ENCODE peak calls at places on chromosomes 16 and 17, in five cellular contexts. W is IMR-90, Y is GM12864, P is astrocyte of the cerebellum, G is tibial nerve. X is an unnamed sample.
A peak's percentile ranks its signal among the peaks of the same experiment; 100 is the strongest.

GRCh38 chr16:28990375-28991040 is 5.7 kb downstream of the LAT start:
- DNase-seq in W (no peak), Y (no peak), P (no peak), G (no peak), X (no peak)

GRCh38 chr16:29645699-29646187 is 17.3 kb upstream of the SPN start:
- DNase-seq in W (no peak), Y (peak; percentile 88), P (no peak), G (no peak), X (no peak)

GRCh38 chr16:88504489-88505404 is 51.7 kb downstream of the ZFPM1 start:
- DNase-seq in W (no peak), Y (no peak), P (no peak), G (no peak), X (no peak)

GRCh38 chr16:84391151-84391873 is 23.0 kb downstream of the ATP2C2 start:
- DNase-seq in W (peak; percentile 46), Y (no peak), P (no peak), G (no peak), X (no peak)

GRCh38 chr17:1012823-1013728 is 16.1 kb downstream of the TIMM22 start:
- DNase-seq in W (no peak), Y (no peak), P (no peak), G (no peak), X (no peak)

GRCh38 chr16:4410335-4411075 is 5.9 kb downstream of the CORO7 start:
- DNase-seq in W (peak; percentile 98), Y (no peak), P (peak; percentile 94), G (no peak), X (no peak)

GRCh38 chr16:8798535-8799157 is 1.0 kb downstream of the PMM2 start:
- DNase-seq in W (no peak), Y (no peak), P (no peak), G (no peak), X (no peak)

GRCh38 chr17:65743313-65743665 is 181.8 kb upstream of the AXIN2 start:
- DNase-seq in W (peak; percentile 51), Y (no peak), P (no peak), G (no peak), X (no peak)

GRCh38 chr16:11836653-11837244 is 14.6 kb downstream of the RSL1D1 start:
- DNase-seq in W (peak; percentile 87), Y (no peak), P (peak; percentile 95), G (no peak), X (no peak)

GRCh38 chr16:84563316-84563715 is 54.6 kb downstream of the COTL1 start:
- DNase-seq in W (no peak), Y (no peak), P (no peak), G (no peak), X (no peak)

GRCh38 chr17:51765558-51766145 is 392.9 kb downstream of the CA10 start:
- DNase-seq in W (no peak), Y (no peak), P (no peak), G (no peak), X (no peak)

GRCh38 chr17:36149296-36149820 is 27.1 kb downstream of the TBC1D3B start:
- DNase-seq in W (peak; percentile 33), Y (no peak), P (peak; percentile 94), G (peak; percentile 28), X (no peak)

GRCh38 chr17:69478916-69479315 is 64.4 kb downstream of the MAP2K6 start:
- DNase-seq in W (no peak), Y (no peak), P (no peak), G (no peak), X (no peak)

GRCh38 chr16:65355706-65356105 is 233.8 kb upstream of the CDH11 start:
- DNase-seq in W (no peak), Y (no peak), P (no peak), G (no peak), X (no peak)

GRCh38 chr17:18139949-18140348 is 31.4 kb downstream of the MYO15A start:
- DNase-seq in W (peak; percentile 18), Y (no peak), P (no peak), G (no peak), X (no peak)

GRCh38 chr17:6574689-6575595 is 18.6 kb upstream of the PITPNM3 start:
- DNase-seq in W (peak; percentile 73), Y (peak; percentile 33), P (no peak), G (no peak), X (peak; percentile 63)

GRCh38 chr17:19812407-19812806 is 55.3 kb downstream of the ULK2 start:
- DNase-seq in W (peak; percentile 10), Y (no peak), P (no peak), G (no peak), X (no peak)

GRCh38 chr16:64826374-64826773 is 295.5 kb downstream of the CDH11 start:
- DNase-seq in W (peak; percentile 52), Y (no peak), P (no peak), G (no peak), X (no peak)

GRCh38 chr17:12040478-12040877 is 19.8 kb downstream of the MAP2K4 start:
- DNase-seq in W (peak; percentile 23), Y (no peak), P (no peak), G (no peak), X (no peak)

GRCh38 chr16:28321700-28322411 is 29.5 kb downstream of the SBK1 start:
- DNase-seq in W (peak; percentile 9), Y (no peak), P (no peak), G (no peak), X (no peak)

GRCh38 chr17:5584971-5585794 is 874 bp upstream of the NLRP1 start:
- DNase-seq in W (peak; percentile 89), Y (no peak), P (no peak), G (no peak), X (no peak)

GRCh38 chr17:45104029-45104428 is 28.3 kb downstream of the PLCD3 start:
- DNase-seq in W (no peak), Y (no peak), P (no peak), G (no peak), X (no peak)

DNA sequence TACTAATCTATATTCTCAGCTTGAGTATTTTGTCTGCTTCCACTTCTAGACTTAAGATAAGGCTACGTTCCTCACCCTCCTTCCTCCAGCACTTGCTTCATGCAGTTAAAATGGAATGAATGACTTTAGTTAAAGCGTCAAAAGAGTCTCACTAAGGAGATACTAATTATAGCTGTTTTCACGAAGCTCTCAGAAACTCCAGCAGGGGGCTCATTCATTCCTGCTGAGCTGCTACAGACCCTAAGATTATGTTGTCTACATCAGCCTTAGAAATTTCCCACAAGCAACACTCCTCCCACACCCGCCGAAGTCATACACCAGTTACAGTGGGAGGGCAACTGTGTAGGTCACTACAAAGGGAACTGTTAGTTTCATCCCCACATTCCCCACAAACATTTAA is 57.0 kb upstream of the KIFC3 start:
- DNase-seq in W (peak; percentile 34), Y (no peak), P (no peak), G (no peak), X (no peak)
- TF ChIP-seq CTCF in W (peak; percentile 38), Y (no peak), P (peak; percentile 31), G (no peak), X (peak; percentile 69)

GRCh38 chr17:56125830-56126819 is 27.1 kb upstream of the ANKFN1 start:
- DNase-seq in W (peak; percentile 74), Y (no peak), P (peak; percentile 81), G (no peak), X (no peak)
- TF ChIP-seq CTCF in W (peak; percentile 79), Y (peak; percentile 45), P (peak; percentile 80), G (no peak), X (peak; percentile 70)

DNA sequence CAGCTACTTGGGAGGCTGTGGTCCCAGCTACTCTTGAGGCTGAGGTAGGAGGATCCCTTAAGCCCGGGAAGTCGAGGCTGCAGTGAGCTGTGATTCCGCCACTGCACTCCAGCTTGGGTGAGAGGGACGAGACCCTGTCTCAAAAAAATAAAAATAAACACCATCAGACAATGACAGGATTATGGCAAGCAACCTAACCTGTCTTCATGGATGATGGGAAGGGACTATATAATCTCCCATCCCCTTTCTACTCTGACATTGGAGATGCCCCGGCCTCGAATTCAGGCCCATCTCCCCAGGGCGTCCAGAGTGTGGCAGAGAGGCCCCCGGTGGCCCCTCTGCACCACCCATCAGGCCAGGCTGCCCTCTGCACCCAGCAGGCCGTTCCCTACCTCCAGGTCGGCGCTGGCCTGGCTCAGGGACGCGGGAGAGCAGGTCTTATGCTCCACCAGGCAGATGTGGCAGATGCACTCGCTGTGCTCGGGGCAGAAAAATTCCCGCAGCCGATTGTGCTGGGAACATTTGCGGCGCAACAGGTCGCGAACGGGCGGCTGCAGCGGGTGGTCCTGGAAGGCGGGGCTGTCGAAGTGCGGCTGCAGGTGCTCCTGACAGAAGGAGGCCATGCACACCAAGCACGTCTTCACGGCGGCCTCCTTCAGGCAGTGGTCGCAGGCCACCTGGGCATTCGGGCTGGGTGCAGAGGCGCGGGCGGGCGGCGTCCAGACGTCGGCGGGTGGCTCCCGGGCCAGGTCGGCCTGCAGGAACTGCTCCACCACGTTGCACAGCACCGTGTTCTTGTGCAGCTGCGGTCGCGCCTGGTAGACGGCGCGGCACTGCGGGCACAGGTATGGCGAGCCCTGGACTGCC is 616 bp downstream of the TRIM25 start:
- DNase-seq in W (no peak), Y (no peak), P (no peak), G (no peak), X (no peak)
- TF ChIP-seq CTCF in W (no peak), Y (no peak), P (no peak), G (no peak), X (no peak)

GRCh38 chr17:81322271-81323082 is 27.4 kb upstream of the SLC38A10 start:
- DNase-seq in W (no peak), Y (no peak), P (no peak), G (no peak), X (no peak)
- TF ChIP-seq CTCF in W (peak; percentile 28), Y (peak; percentile 55), P (peak; percentile 19), G (no peak), X (peak; percentile 27)

GRCh38 chr16:67265834-67266233 is 13.5 kb upstream of the PLEKHG4 start:
- DNase-seq in W (no peak), Y (no peak), P (no peak), G (no peak), X (no peak)

GRCh38 chr16:67260426-67261063 is 11.8 kb downstream of the SLC9A5 start:
- DNase-seq in W (peak; percentile 72), Y (no peak), P (peak; percentile 47), G (no peak), X (no peak)

GRCh38 chr16:67263201-67263600 is 14.4 kb downstream of the SLC9A5 start:
- DNase-seq in W (no peak), Y (no peak), P (no peak), G (no peak), X (no peak)

GRCh38 chr16:67264866-67265265 is 14.5 kb upstream of the PLEKHG4 start:
- DNase-seq in W (no peak), Y (no peak), P (no peak), G (no peak), X (no peak)

DNA sequence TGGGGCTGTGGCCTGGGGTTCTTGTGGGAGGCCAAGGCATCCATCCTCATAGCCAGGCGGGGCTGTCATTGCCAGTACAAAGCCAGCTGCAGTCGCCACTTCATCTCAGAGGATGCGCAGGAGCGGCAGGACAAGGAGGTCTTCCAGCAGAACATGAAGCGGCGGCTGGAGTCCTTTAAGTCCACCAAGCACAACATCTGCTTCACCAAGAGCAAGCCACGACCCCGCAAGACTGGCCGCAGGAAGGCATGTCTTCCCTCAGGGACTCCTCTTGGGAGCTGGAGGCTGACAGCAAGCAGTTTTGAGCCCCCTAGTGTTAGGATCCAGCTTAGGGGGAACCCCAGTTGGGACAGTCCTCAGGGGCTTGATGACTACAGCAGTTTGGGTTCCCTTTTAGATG is 15.1 kb upstream of the PLEKHG4 start:
- DNase-seq in W (no peak), Y (no peak), P (no peak), G (no peak), X (no peak)
- TF ChIP-seq CTCF in W (no peak), Y (peak; percentile 29), P (peak; percentile 17), G (no peak), X (peak; percentile 35)

GRCh38 chr16:46801428-46802049 is 29.4 kb downstream of the C16orf87 start:
- DNase-seq in W (peak; percentile 25), Y (no peak), P (peak; percentile 6), G (no peak), X (no peak)
- TF ChIP-seq CTCF in W (peak; percentile 50), Y (peak; percentile 16), P (peak; percentile 20), G (peak; percentile 10), X (peak; percentile 71)

X was measured in type B pancreatic cell.